ENCODE peak calls at places on chromosomes 4 and X, in seven cellular contexts. One of them, this sample, is unnamed.
A peak's percentile ranks its signal among the peaks of the same experiment; 100 is the strongest.

GRCh38 chr4:24321637-24322036 is 262.7 kb downstream of the DHX15 start:
- DNase-seq in amniotic stem cell: no peak
- DNase-seq in myocyte: no peak
- DNase-seq in aorta: no peak
- DNase-seq in NCI-H774: no peak
- DNase-seq in cardiac muscle cell: no peak
- DNase-seq in ELF-1: peak; percentile 34
- DNase-seq in this sample: no peak

GRCh38 chr4:118338981-118339765 is 13.6 kb downstream of the PRSS12 start:
- DNase-seq in amniotic stem cell: no peak
- DNase-seq in myocyte: peak; percentile 14
- DNase-seq in aorta: no peak
- DNase-seq in NCI-H774: no peak
- DNase-seq in cardiac muscle cell: no peak
- DNase-seq in ELF-1: no peak
- DNase-seq in this sample: peak; percentile 23

GRCh38 chr4:62913065-62913464 is 1496.2 kb downstream of the TECRL start:
- DNase-seq in amniotic stem cell: no peak
- DNase-seq in myocyte: no peak
- DNase-seq in aorta: no peak
- DNase-seq in NCI-H774: no peak
- DNase-seq in cardiac muscle cell: no peak
- DNase-seq in ELF-1: no peak
- DNase-seq in this sample: no peak

GRCh38 chrX:43333543-43333942 is 322.6 kb upstream of the MAOA start:
- DNase-seq in amniotic stem cell: no peak
- DNase-seq in myocyte: no peak
- DNase-seq in aorta: no peak
- DNase-seq in NCI-H774: no peak
- DNase-seq in cardiac muscle cell: no peak
- DNase-seq in ELF-1: no peak
- DNase-seq in this sample: no peak

GRCh38 chr4:151045907-151046306 is 30.8 kb upstream of the LRBA start:
- DNase-seq in amniotic stem cell: no peak
- DNase-seq in myocyte: no peak
- DNase-seq in aorta: no peak
- DNase-seq in NCI-H774: peak; percentile 29
- DNase-seq in cardiac muscle cell: peak; percentile 21
- DNase-seq in ELF-1: peak; percentile 29
- DNase-seq in this sample: no peak

GRCh38 chr4:139210486-139210885 is 33.5 kb upstream of the ELF2 start:
- DNase-seq in amniotic stem cell: no peak
- DNase-seq in myocyte: no peak
- DNase-seq in aorta: no peak
- DNase-seq in NCI-H774: no peak
- DNase-seq in cardiac muscle cell: no peak
- DNase-seq in ELF-1: no peak
- DNase-seq in this sample: no peak

GRCh38 chr4:122827258-122827887 is 742 bp downstream of the FGF2 start:
- DNase-seq in amniotic stem cell: no peak
- DNase-seq in myocyte: peak; percentile 69
- DNase-seq in aorta: peak; percentile 65
- DNase-seq in NCI-H774: no peak
- DNase-seq in cardiac muscle cell: peak; percentile 36
- DNase-seq in ELF-1: peak; percentile 61
- DNase-seq in this sample: no peak

GRCh38 chrX:110180928-110181310 is 137.0 kb downstream of the AMMECR1 start:
- DNase-seq in amniotic stem cell: peak; percentile 16
- DNase-seq in myocyte: peak; percentile 8
- DNase-seq in aorta: no peak
- DNase-seq in NCI-H774: no peak
- DNase-seq in cardiac muscle cell: no peak
- DNase-seq in ELF-1: peak; percentile 15
- DNase-seq in this sample: peak; percentile 48

GRCh38 chr4:33400504-33400903 is 2680.3 kb downstream of the PCDH7 start:
- DNase-seq in amniotic stem cell: no peak
- DNase-seq in myocyte: no peak
- DNase-seq in aorta: peak; percentile 17
- DNase-seq in NCI-H774: no peak
- DNase-seq in cardiac muscle cell: no peak
- DNase-seq in ELF-1: no peak
- DNase-seq in this sample: no peak

GRCh38 chr4:79578613-79579012 is 170.6 kb upstream of the GK2 start:
- DNase-seq in amniotic stem cell: no peak
- DNase-seq in myocyte: peak; percentile 25
- DNase-seq in aorta: peak; percentile 59
- DNase-seq in NCI-H774: no peak
- DNase-seq in cardiac muscle cell: no peak
- DNase-seq in ELF-1: no peak
- DNase-seq in this sample: no peak

GRCh38 chrX:129565046-129565649 is 25.1 kb downstream of the OCRL start:
- DNase-seq in amniotic stem cell: no peak
- DNase-seq in myocyte: no peak
- DNase-seq in aorta: no peak
- DNase-seq in NCI-H774: no peak
- DNase-seq in cardiac muscle cell: no peak
- DNase-seq in ELF-1: peak; percentile 5
- DNase-seq in this sample: no peak

GRCh38 chr4:33126002-33126401 is 2405.8 kb downstream of the PCDH7 start:
- DNase-seq in amniotic stem cell: no peak
- DNase-seq in myocyte: no peak
- DNase-seq in aorta: no peak
- DNase-seq in NCI-H774: no peak
- DNase-seq in cardiac muscle cell: no peak
- DNase-seq in ELF-1: no peak
- DNase-seq in this sample: no peak

GRCh38 chr4:1766336-1767057 is 26.6 kb upstream of the FGFR3 start:
- DNase-seq in amniotic stem cell: no peak
- DNase-seq in myocyte: no peak
- DNase-seq in aorta: no peak
- DNase-seq in NCI-H774: no peak
- DNase-seq in cardiac muscle cell: peak; percentile 36
- DNase-seq in ELF-1: peak; percentile 75
- DNase-seq in this sample: no peak

GRCh38 chr4:146105464-146105863 is 70.1 kb upstream of the LSM6 start:
- DNase-seq in amniotic stem cell: no peak
- DNase-seq in myocyte: peak; percentile 11
- DNase-seq in aorta: no peak
- DNase-seq in NCI-H774: no peak
- DNase-seq in cardiac muscle cell: no peak
- DNase-seq in ELF-1: no peak
- DNase-seq in this sample: no peak

GRCh38 chrX:2468406-2469195 is 32.2 kb downstream of the DHRSX start:
- DNase-seq in amniotic stem cell: no peak
- DNase-seq in myocyte: no peak
- DNase-seq in aorta: no peak
- DNase-seq in NCI-H774: no peak
- DNase-seq in cardiac muscle cell: no peak
- DNase-seq in ELF-1: peak; percentile 23
- DNase-seq in this sample: no peak

GRCh38 chr4:161538941-161539340 is 624.9 kb downstream of the FSTL5 start:
- DNase-seq in amniotic stem cell: no peak
- DNase-seq in myocyte: no peak
- DNase-seq in aorta: no peak
- DNase-seq in NCI-H774: no peak
- DNase-seq in cardiac muscle cell: no peak
- DNase-seq in ELF-1: no peak
- DNase-seq in this sample: no peak

GRCh38 chrX:154380787-154381186 is 1.7 kb downstream of the EMD start:
- DNase-seq in amniotic stem cell: no peak
- DNase-seq in myocyte: no peak
- DNase-seq in aorta: no peak
- DNase-seq in NCI-H774: no peak
- DNase-seq in cardiac muscle cell: no peak
- DNase-seq in ELF-1: no peak
- DNase-seq in this sample: no peak

GRCh38 chr4:5708171-5708828 is at the start of gene EVC2:
- DNase-seq in amniotic stem cell: no peak
- DNase-seq in myocyte: peak; percentile 77
- DNase-seq in aorta: peak; percentile 82
- DNase-seq in NCI-H774: no peak
- DNase-seq in cardiac muscle cell: peak; percentile 54
- DNase-seq in ELF-1: peak; percentile 64
- DNase-seq in this sample: no peak

GRCh38 chr4:106301393-106302084 is 14.5 kb downstream of the TBCK start:
- DNase-seq in amniotic stem cell: no peak
- DNase-seq in myocyte: no peak
- DNase-seq in aorta: no peak
- DNase-seq in NCI-H774: no peak
- DNase-seq in cardiac muscle cell: no peak
- DNase-seq in ELF-1: no peak
- DNase-seq in this sample: peak; percentile 5

GRCh38 chr4:104901438-104901837 is 245.2 kb upstream of the TET2 start:
- DNase-seq in amniotic stem cell: no peak
- DNase-seq in myocyte: peak; percentile 24
- DNase-seq in aorta: no peak
- DNase-seq in NCI-H774: no peak
- DNase-seq in cardiac muscle cell: peak; percentile 4
- DNase-seq in ELF-1: peak; percentile 42
- DNase-seq in this sample: no peak

GRCh38 chr4:6884341-6884870 is 25.2 kb upstream of the TBC1D14 start:
- DNase-seq in amniotic stem cell: no peak
- DNase-seq in myocyte: no peak
- DNase-seq in aorta: no peak
- DNase-seq in NCI-H774: no peak
- DNase-seq in cardiac muscle cell: no peak
- DNase-seq in ELF-1: no peak
- DNase-seq in this sample: no peak

GRCh38 chrX:54807524-54808108 is at the start of gene MAGED2:
- DNase-seq in amniotic stem cell: no peak
- DNase-seq in myocyte: peak; percentile 51
- DNase-seq in aorta: peak; percentile 61
- DNase-seq in NCI-H774: peak; percentile 23
- DNase-seq in cardiac muscle cell: peak; percentile 64
- DNase-seq in ELF-1: peak; percentile 68
- DNase-seq in this sample: no peak

GRCh38 chr4:154626793-154627484 is 14.5 kb upstream of the FGG start:
- DNase-seq in amniotic stem cell: peak; percentile 3
- DNase-seq in myocyte: peak; percentile 13
- DNase-seq in aorta: peak; percentile 60
- DNase-seq in NCI-H774: no peak
- DNase-seq in cardiac muscle cell: peak; percentile 87
- DNase-seq in ELF-1: peak; percentile 89
- DNase-seq in this sample: no peak

GRCh38 chr4:120659626-120660170 is 262.8 kb downstream of the PRDM5 start:
- DNase-seq in amniotic stem cell: no peak
- DNase-seq in myocyte: no peak
- DNase-seq in aorta: no peak
- DNase-seq in NCI-H774: no peak
- DNase-seq in cardiac muscle cell: no peak
- DNase-seq in ELF-1: no peak
- DNase-seq in this sample: no peak

GRCh38 chrX:39327255-39327654 is 526.0 kb downstream of the MID1IP1 start:
- DNase-seq in amniotic stem cell: no peak
- DNase-seq in myocyte: no peak
- DNase-seq in aorta: no peak
- DNase-seq in NCI-H774: no peak
- DNase-seq in cardiac muscle cell: no peak
- DNase-seq in ELF-1: no peak
- DNase-seq in this sample: no peak

GRCh38 chr4:139532951-139533350 is 23.1 kb downstream of the SETD7 start:
- DNase-seq in amniotic stem cell: no peak
- DNase-seq in myocyte: peak; percentile 74
- DNase-seq in aorta: no peak
- DNase-seq in NCI-H774: no peak
- DNase-seq in cardiac muscle cell: no peak
- DNase-seq in ELF-1: no peak
- DNase-seq in this sample: no peak

GRCh38 chr4:26937567-26937966 is 76.9 kb downstream of the STIM2 start:
- DNase-seq in amniotic stem cell: no peak
- DNase-seq in myocyte: no peak
- DNase-seq in aorta: no peak
- DNase-seq in NCI-H774: no peak
- DNase-seq in cardiac muscle cell: no peak
- DNase-seq in ELF-1: no peak
- DNase-seq in this sample: no peak

GRCh38 chr4:26959654-26960047 is 99.0 kb downstream of the STIM2 start:
- DNase-seq in amniotic stem cell: no peak
- DNase-seq in myocyte: no peak
- DNase-seq in aorta: no peak
- DNase-seq in NCI-H774: no peak
- DNase-seq in cardiac muscle cell: no peak
- DNase-seq in ELF-1: no peak
- DNase-seq in this sample: no peak

This sample was measured in AG09309.